ENCODE peak calls at places on chromosome 21, in eight cellular contexts. C is foreskin fibroblast, T is fibroblast of pulmonary artery, R is dorsolateral prefrontal cortex, F is lower lobe of right lung, Q is spleen, U is ovary, S is tibial nerve. H is an unnamed sample.

GRCh38 chr21:36097427-36098230 is 27.8 kb downstream of the CBR1 start:
- DNase-seq in C (peak), T (peak), R (no peak), F (no peak), Q (no peak), U (no peak), S (no peak), H (no peak)

GRCh38 chr21:18041012-18041411 is 203.6 kb upstream of the CHODL start:
- DNase-seq in C (no peak), T (peak), R (no peak), F (no peak), Q (no peak), U (no peak), S (no peak), H (no peak)

GRCh38 chr21:32826317-32827167 is 55.0 kb upstream of the PAXBP1 start:
- DNase-seq in C (peak), T (peak), R (peak), F (no peak), Q (no peak), U (peak), S (no peak), H (no peak)

GRCh38 chr21:31911138-31911907 is 38.5 kb downstream of the HUNK start:
- DNase-seq in C (peak), T (no peak), R (no peak), F (no peak), Q (no peak), U (no peak), S (no peak), H (no peak)

GRCh38 chr21:17828223-17828622 is 9.1 kb upstream of the C21orf91 start:
- DNase-seq in C (no peak), T (peak), R (no peak), F (no peak), Q (no peak), U (no peak), S (no peak), H (peak)

GRCh38 chr21:17783003-17783402 is 36.2 kb downstream of the C21orf91 start:
- DNase-seq in C (no peak), T (no peak), R (no peak), F (no peak), Q (no peak), U (no peak), S (no peak), H (no peak)

GRCh38 chr21:22993822-22994574 is 1995.8 kb downstream of the NCAM2 start:
- DNase-seq in C (no peak), T (no peak), R (no peak), F (no peak), Q (no peak), U (no peak), S (no peak), H (no peak)

GRCh38 chr21:43832648-43833047 is 32.4 kb upstream of the AGPAT3 start:
- DNase-seq in C (no peak), T (no peak), R (no peak), F (no peak), Q (peak), U (no peak), S (no peak), H (no peak)

GRCh38 chr21:14690886-14691285 is 144.8 kb upstream of the SAMSN1 start:
- DNase-seq in C (no peak), T (peak), R (no peak), F (no peak), Q (no peak), U (no peak), S (no peak), H (no peak)

GRCh38 chr21:31397515-31397926 is 53.5 kb upstream of the TIAM1 start:
- DNase-seq in C (no peak), T (peak), R (peak), F (no peak), Q (no peak), U (no peak), S (no peak), H (no peak)

GRCh38 chr21:16509466-16509865 is 779.7 kb downstream of the USP25 start:
- DNase-seq in C (peak), T (no peak), R (no peak), F (no peak), Q (no peak), U (no peak), S (no peak), H (peak)

GRCh38 chr21:16942703-16943102 is 570.1 kb upstream of the CXADR start:
- DNase-seq in C (peak), T (peak), R (no peak), F (no peak), Q (no peak), U (no peak), S (no peak), H (no peak)

GRCh38 chr21:31922881-31923280 is 50.1 kb downstream of the HUNK start:
- DNase-seq in C (no peak), T (no peak), R (no peak), F (no peak), Q (no peak), U (no peak), S (no peak), H (no peak)

GRCh38 chr21:27572681-27573080 is 605.8 kb upstream of the ADAMTS5 start:
- DNase-seq in C (peak), T (peak), R (no peak), F (no peak), Q (no peak), U (no peak), S (no peak), H (peak)

GRCh38 chr21:31426235-31426797 is 82.3 kb upstream of the TIAM1 start:
- DNase-seq in C (no peak), T (no peak), R (no peak), F (no peak), Q (no peak), U (no peak), S (no peak), H (peak)

GRCh38 chr21:15552914-15553491 is 176.8 kb upstream of the USP25 start:
- DNase-seq in C (no peak), T (peak), R (no peak), F (no peak), Q (no peak), U (no peak), S (no peak), H (no peak)

GRCh38 chr21:28442085-28442484 is 550.6 kb downstream of the LTN1 start:
- DNase-seq in C (no peak), T (no peak), R (no peak), F (no peak), Q (no peak), U (no peak), S (no peak), H (no peak)

GRCh38 chr21:18832950-18833349 is 429.4 kb upstream of the TMPRSS15 start:
- DNase-seq in C (no peak), T (peak), R (no peak), F (no peak), Q (no peak), U (no peak), S (no peak), H (no peak)

GRCh38 chr21:31795992-31796391 is 64.1 kb upstream of the SCAF4 start:
- DNase-seq in C (no peak), T (no peak), R (no peak), F (no peak), Q (no peak), U (no peak), S (no peak), H (no peak)

GRCh38 chr21:27425574-27425973 is 458.7 kb upstream of the ADAMTS5 start:
- DNase-seq in C (peak), T (peak), R (no peak), F (no peak), Q (no peak), U (no peak), S (no peak), H (no peak)

GRCh38 chr21:28627691-28628090 is 365.0 kb downstream of the LTN1 start:
- DNase-seq in C (no peak), T (no peak), R (no peak), F (no peak), Q (no peak), U (no peak), S (no peak), H (no peak)

GRCh38 chr21:30097791-30098190 is 68.8 kb downstream of the CLDN17 start:
- DNase-seq in C (no peak), T (no peak), R (no peak), F (no peak), Q (no peak), U (no peak), S (no peak), H (no peak)

GRCh38 chr21:15140321-15141019 is 75.7 kb upstream of the NRIP1 start:
- DNase-seq in C (no peak), T (no peak), R (no peak), F (peak), Q (no peak), U (no peak), S (no peak), H (no peak)

GRCh38 chr21:31293986-31294385 is 50.1 kb downstream of the TIAM1 start:
- DNase-seq in C (peak), T (peak), R (no peak), F (no peak), Q (no peak), U (no peak), S (no peak), H (peak)

GRCh38 chr21:22900511-22900910 is 1902.3 kb downstream of the NCAM2 start:
- DNase-seq in C (no peak), T (no peak), R (no peak), F (no peak), Q (no peak), U (no peak), S (no peak), H (no peak)

GRCh38 chr21:32096411-32096810 is 182.4 kb downstream of the MIS18A start:
- DNase-seq in C (no peak), T (no peak), R (no peak), F (no peak), Q (no peak), U (no peak), S (no peak), H (no peak)

GRCh38 chr21:31351438-31351837 is 7.4 kb upstream of the TIAM1 start:
- DNase-seq in C (peak), T (peak), R (no peak), F (no peak), Q (no peak), U (no peak), S (no peak), H (no peak)

GRCh38 chr21:40964691-40965090 is 117.7 kb upstream of the DSCAM start:
- DNase-seq in C (no peak), T (no peak), R (no peak), F (no peak), Q (no peak), U (no peak), S (no peak), H (peak)

GRCh38 chr21:33069994-33070811 is at the start of gene OLIG1:
- DNase-seq in C (peak), T (peak), R (peak), F (peak), Q (peak), U (no peak), S (no peak), H (no peak)

GRCh38 chr21:42668193-42668592 is 14.8 kb downstream of the PDE9A start:
- DNase-seq in C (no peak), T (no peak), R (no peak), F (no peak), Q (no peak), U (no peak), S (no peak), H (no peak)

GRCh38 chr21:42670884-42671283 is 17.5 kb downstream of the PDE9A start:
- DNase-seq in C (no peak), T (no peak), R (no peak), F (no peak), Q (no peak), U (no peak), S (no peak), H (no peak)

GRCh38 chr21:42670058-42670830 is 16.8 kb downstream of the PDE9A start:
- DNase-seq in C (no peak), T (no peak), R (no peak), F (no peak), Q (no peak), U (no peak), S (no peak), H (no peak)

GRCh38 chr21:42668620-42669019 is 15.2 kb downstream of the PDE9A start:
- DNase-seq in C (no peak), T (no peak), R (no peak), F (no peak), Q (no peak), U (no peak), S (no peak), H (no peak)

GRCh38 chr21:42669069-42669468 is 15.6 kb downstream of the PDE9A start:
- DNase-seq in C (no peak), T (peak), R (no peak), F (no peak), Q (no peak), U (peak), S (no peak), H (no peak)
- H3K4me3 ChIP-seq in C (no peak), T (no peak), R (no peak), F (no peak), Q (no peak), U (no peak), S (no peak), H (no peak)

GRCh38 chr21:26032263-26032662 is 138.3 kb downstream of the APP start:
- DNase-seq in C (no peak), T (no peak), R (no peak), F (no peak), Q (no peak), U (no peak), S (no peak), H (no peak)
- TF ChIP-seq CTCF in C (no peak), T (peak), R (no peak), F (no peak), Q (no peak), U (no peak), S (no peak), H (no peak)

GRCh38 chr21:44870748-44871495 is 2.6 kb downstream of the PTTG1IP start:
- DNase-seq in C (no peak), T (no peak), R (no peak), F (no peak), Q (no peak), U (peak), S (no peak), H (no peak)
- H3K4me3 ChIP-seq in C (peak), T (peak), R (peak), F (peak), Q (peak), U (no peak), S (peak), H (no peak)

DNA sequence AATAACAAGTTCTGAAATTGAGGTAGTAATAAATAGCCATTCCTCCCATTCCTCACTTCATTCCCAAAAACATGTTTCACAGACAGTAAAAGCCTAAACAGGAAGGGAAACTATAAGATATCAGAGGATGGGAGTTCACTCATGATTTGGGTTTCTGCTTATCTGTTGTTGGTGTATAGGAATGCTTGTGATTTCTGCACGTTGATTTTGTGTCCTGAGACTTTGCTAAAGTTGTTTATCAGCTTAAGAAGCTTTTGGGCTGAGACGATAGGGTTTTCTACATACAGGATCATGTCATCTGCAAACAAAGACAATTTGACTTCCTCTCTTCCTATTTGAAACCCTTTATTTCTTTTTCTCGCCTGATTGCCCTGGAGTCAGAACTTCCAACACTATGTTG is 26.0 kb upstream of the POFUT2 start:
- DNase-seq in C (no peak), T (no peak), R (no peak), F (no peak), Q (no peak), U (no peak), S (no peak), H (no peak)
- TF ChIP-seq CTCF in C (no peak), T (no peak), R (no peak), F (no peak), Q (no peak), U (no peak), S (no peak), H (no peak)

GRCh38 chr21:37370152-37371040 is 3.8 kb downstream of the DYRK1A start:
- DNase-seq in C (peak), T (peak), R (no peak), F (no peak), Q (no peak), U (no peak), S (no peak), H (no peak)
- H3K4me3 ChIP-seq in C (peak), T (peak), R (peak), F (peak), Q (peak), U (peak), S (peak), H (peak)

DNA sequence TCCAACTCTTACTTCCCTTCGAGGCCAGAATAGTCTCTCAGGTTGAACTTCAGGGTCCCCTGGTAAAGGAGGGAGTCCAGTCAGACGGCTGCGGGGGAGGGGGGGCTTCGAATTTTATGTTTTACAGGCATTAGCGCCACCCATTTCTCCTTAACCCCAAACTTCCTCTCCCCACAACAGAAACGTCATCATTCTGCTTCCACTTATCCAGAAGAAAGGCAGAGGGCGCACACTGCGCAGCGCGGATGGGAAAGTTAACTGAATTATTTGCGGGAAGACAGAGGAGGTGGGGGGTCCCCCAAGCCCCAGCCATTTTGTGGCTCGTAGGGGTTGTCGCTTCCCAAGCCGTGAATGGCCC is 529 bp upstream of the PRMT2 start:
- DNase-seq in C (peak), T (peak), R (peak), F (peak), Q (no peak), U (peak), S (peak), H (peak)
- TF ChIP-seq CTCF in C (peak), T (peak), R (peak), F (peak), Q (no peak), U (peak), S (no peak), H (peak)

DNA sequence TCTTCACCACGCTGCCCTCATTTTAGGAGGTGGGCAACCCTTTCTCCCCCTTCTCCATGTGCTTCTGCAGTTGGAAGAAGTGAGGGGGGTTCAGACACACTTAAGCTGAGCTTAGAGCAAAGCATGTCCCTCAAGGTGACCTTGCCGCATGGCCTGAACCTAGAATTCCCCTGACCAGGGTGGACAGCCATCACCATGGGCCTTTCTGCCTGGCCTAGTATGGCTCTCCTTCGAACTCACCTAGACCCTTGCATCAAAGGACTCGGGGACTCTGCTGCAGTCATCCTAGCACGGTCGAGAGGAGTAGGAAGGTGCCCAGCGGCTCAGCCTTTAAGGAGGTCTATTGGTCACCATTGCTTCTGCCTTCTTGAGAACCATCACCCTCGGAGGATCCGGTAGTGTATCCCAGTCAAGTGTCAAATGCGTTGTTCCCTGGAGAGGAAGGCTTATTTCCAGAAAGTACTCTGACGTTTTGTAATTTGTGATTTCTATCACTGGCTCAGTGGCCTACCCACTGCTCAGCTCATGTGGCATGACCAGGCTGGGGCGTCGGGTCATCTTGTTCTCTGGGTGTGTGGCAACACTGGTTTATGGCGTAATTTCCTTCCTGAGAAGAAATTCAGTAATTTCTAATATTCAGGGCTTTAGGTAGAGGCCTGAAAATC is at the start of gene KCNE1:
- DNase-seq in C (peak), T (peak), R (no peak), F (peak), Q (peak), U (no peak), S (no peak), H (no peak)
- H3K4me3 ChIP-seq in C (no peak), T (no peak), R (no peak), F (peak), Q (peak), U (no peak), S (peak), H (no peak)

GRCh38 chr21:20739421-20739820 is 258.8 kb upstream of the NCAM2 start:
- DNase-seq in C (no peak), T (no peak), R (no peak), F (no peak), Q (no peak), U (no peak), S (no peak), H (no peak)
- TF ChIP-seq CTCF in C (no peak), T (no peak), R (no peak), F (no peak), Q (no peak), U (no peak), S (no peak), H (no peak)

GRCh38 chr21:26167593-26167992 is 3.0 kb downstream of the APP start:
- DNase-seq in C (no peak), T (no peak), R (no peak), F (no peak), Q (no peak), U (no peak), S (no peak), H (no peak)
- H3K4me3 ChIP-seq in C (no peak), T (peak), R (peak), F (peak), Q (peak), U (no peak), S (peak), H (no peak)

GRCh38 chr21:39196310-39196709 is 13.1 kb upstream of the PSMG1 start:
- DNase-seq in C (no peak), T (no peak), R (no peak), F (no peak), Q (no peak), U (no peak), S (no peak), H (no peak)

GRCh38 chr21:39196838-39197237 is 13.6 kb upstream of the PSMG1 start:
- DNase-seq in C (no peak), T (no peak), R (no peak), F (no peak), Q (no peak), U (no peak), S (no peak), H (no peak)

GRCh38 chr21:39193380-39193779 is 10.1 kb upstream of the PSMG1 start:
- DNase-seq in C (no peak), T (no peak), R (no peak), F (no peak), Q (no peak), U (no peak), S (no peak), H (no peak)

GRCh38 chr21:39197448-39197847 is 14.2 kb upstream of the PSMG1 start:
- DNase-seq in C (no peak), T (no peak), R (no peak), F (no peak), Q (no peak), U (no peak), S (no peak), H (no peak)
- TF ChIP-seq CTCF in C (no peak), T (no peak), R (no peak), F (no peak), Q (no peak), U (no peak), S (no peak), H (no peak)

H was measured in AG04449.